ENCODE peak calls at places on chromosomes 13 and 19, in four cellular contexts. M is A549, Z is ovary, U is neural progenitor cell. T is an unnamed sample.

GRCh38 chr13:70253834-70254233 is 145.6 kb upstream of the KLHL1 start:
- DNase-seq in Z (no peak), M (no peak), U (no peak), T (no peak)

GRCh38 chr13:40388617-40389016 is 277.8 kb downstream of the FOXO1 start:
- DNase-seq in U (no peak), M (no peak), Z (no peak), T (no peak)

GRCh38 chr13:98751397-98752110 is 918 bp downstream of the SLC15A1 start:
- DNase-seq in M (peak; percentile 9), U (peak; percentile 43), Z (no peak), T (no peak)

GRCh38 chr19:572891-573825 is 762 bp downstream of the BSG start:
- DNase-seq in M (peak; percentile 47), Z (peak; percentile 79), U (peak; percentile 78), T (peak; percentile 59)

GRCh38 chr13:50124536-50125305 is 109.5 kb downstream of the KCNRG start:
- DNase-seq in U (peak; percentile 85), M (peak; percentile 54), Z (peak; percentile 94), T (peak; percentile 95)

GRCh38 chr19:655691-656090 is 7.3 kb downstream of the RNF126 start:
- DNase-seq in M (no peak), Z (no peak), U (no peak), T (no peak)

GRCh38 chr19:8334458-8335342 is 8.4 kb downstream of the KANK3 start:
- DNase-seq in U (peak; percentile 95), Z (peak; percentile 56), M (peak; percentile 84), T (peak; percentile 63)

GRCh38 chr13:101309014-101309619 is 107.2 kb downstream of the NALCN start:
- DNase-seq in U (no peak), M (no peak), Z (no peak), T (no peak)

GRCh38 chr19:54448037-54448773 is 794 bp upstream of the LENG8 start:
- DNase-seq in U (peak; percentile 75), Z (peak; percentile 82), M (peak; percentile 73), T (peak; percentile 81)

GRCh38 chr19:10270616-10271394 is at the start of gene ICAM1:
- DNase-seq in M (no peak), Z (peak; percentile 71), U (peak; percentile 71), T (peak; percentile 78)

GRCh38 chr19:52331757-52332156 is 4.3 kb upstream of the ZNF610 start:
- DNase-seq in U (no peak), M (no peak), Z (no peak), T (no peak)

GRCh38 chr13:71864981-71865857 is 1.8 kb downstream of the DACH1 start:
- DNase-seq in M (no peak), U (peak; percentile 68), Z (peak; percentile 11), T (peak; percentile 22)

GRCh38 chr13:34515201-34515600 is 426.9 kb upstream of the NBEA start:
- DNase-seq in U (no peak), Z (no peak), M (no peak), T (no peak)

GRCh38 chr19:17491287-17491686 is 20.2 kb upstream of the PGLS start:
- DNase-seq in U (no peak), M (no peak), Z (no peak), T (no peak)

GRCh38 chr13:110062077-110062776 is 244.7 kb downstream of the COL4A1 start:
- DNase-seq in U (no peak), M (no peak), Z (no peak), T (no peak)

GRCh38 chr13:67776171-67776570 is 546.0 kb upstream of the PCDH9 start:
- DNase-seq in Z (no peak), M (no peak), U (no peak), T (no peak)

GRCh38 chr13:41137951-41138350 is 5.3 kb upstream of the KBTBD6 start:
- DNase-seq in Z (no peak), U (no peak), M (peak; percentile 7), T (no peak)

GRCh38 chr13:48448963-48449614 is 36.2 kb upstream of the LPAR6 start:
- DNase-seq in U (no peak), Z (no peak), M (no peak), T (no peak)

GRCh38 chr13:113322890-113323651 is 26.0 kb downstream of the LAMP1 start:
- DNase-seq in M (no peak), U (no peak), Z (no peak), T (no peak)

GRCh38 chr19:48308695-48309586 is 16.4 kb upstream of the EMP3 start:
- DNase-seq in Z (no peak), U (peak; percentile 55), M (peak; percentile 56), T (peak; percentile 62)

GRCh38 chr19:51407631-51408131 is 9.8 kb downstream of the SIGLEC10 start:
- DNase-seq in Z (no peak), M (peak; percentile 72), U (peak; percentile 68), T (peak; percentile 60)

GRCh38 chr19:10551698-10552301 is 8.1 kb downstream of the ATG4D start:
- DNase-seq in M (peak; percentile 72), U (no peak), Z (no peak), T (no peak)

GRCh38 chr13:95624020-95624419 is 20.5 kb downstream of the DZIP1 start:
- DNase-seq in Z (no peak), U (peak; percentile 70), M (peak; percentile 52), T (no peak)

GRCh38 chr13:60267498-60268202 is 103.9 kb upstream of the DIAPH3 start:
- DNase-seq in U (peak; percentile 40), Z (no peak), M (peak; percentile 2), T (peak; percentile 54)

GRCh38 chr19:18762125-18763023 is 28.7 kb downstream of the COMP start:
- DNase-seq in M (no peak), Z (peak; percentile 74), U (no peak), T (peak; percentile 74)

GRCh38 chr13:93217701-93218100 is 8.9 kb upstream of the GPC6 start:
- DNase-seq in M (no peak), Z (no peak), U (no peak), T (no peak)

GRCh38 chr13:112638919-112639318 is 50.9 kb upstream of the ATP11A start:
- DNase-seq in U (no peak), Z (no peak), M (no peak), T (no peak)

GRCh38 chr19:12801466-12802266 is at the start of the genes PRDX2 and THSD8:
- DNase-seq in M (no peak), Z (peak; percentile 88), U (peak; percentile 93), T (peak; percentile 83)
- TF ChIP-seq CTCF in M (no peak), Z (no peak), U (no peak), T (peak; percentile 5)

DNA sequence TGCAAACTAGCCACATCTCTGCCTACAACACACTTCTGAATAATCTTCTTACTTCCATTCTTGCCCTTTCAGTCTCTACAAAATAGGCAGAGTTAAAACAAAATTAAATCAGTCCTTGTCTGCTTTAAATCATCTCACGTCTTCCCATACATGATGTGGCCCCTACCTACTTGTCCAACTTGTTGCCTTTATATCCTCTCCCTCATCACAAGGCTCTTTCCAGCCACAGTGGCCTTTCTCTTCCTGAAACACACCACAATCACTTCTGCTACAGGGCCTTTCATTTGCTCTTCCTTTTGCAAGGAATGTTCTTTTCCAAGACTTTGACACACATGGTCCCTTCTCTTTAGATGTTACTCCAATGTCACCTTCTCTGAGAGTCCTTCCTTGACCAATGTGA is 1.7 kb downstream of the RBM26 start:
- DNase-seq in U (peak; percentile 15), M (no peak), Z (no peak), T (no peak)
- H3K27ac ChIP-seq in U (no peak overlapping the region), M (peak overlapping the region; percentile 100), Z (no peak overlapping the region), T (no peak overlapping the region)

GRCh38 chr19:45569619-45570421 is 14.8 kb downstream of the OPA3 start:
- DNase-seq in U (peak; percentile 80), Z (no peak), M (peak; percentile 76), T (peak; percentile 65)
- TF ChIP-seq CTCF in U (peak; percentile 89), Z (no peak), M (peak; percentile 78), T (peak; percentile 35)

DNA sequence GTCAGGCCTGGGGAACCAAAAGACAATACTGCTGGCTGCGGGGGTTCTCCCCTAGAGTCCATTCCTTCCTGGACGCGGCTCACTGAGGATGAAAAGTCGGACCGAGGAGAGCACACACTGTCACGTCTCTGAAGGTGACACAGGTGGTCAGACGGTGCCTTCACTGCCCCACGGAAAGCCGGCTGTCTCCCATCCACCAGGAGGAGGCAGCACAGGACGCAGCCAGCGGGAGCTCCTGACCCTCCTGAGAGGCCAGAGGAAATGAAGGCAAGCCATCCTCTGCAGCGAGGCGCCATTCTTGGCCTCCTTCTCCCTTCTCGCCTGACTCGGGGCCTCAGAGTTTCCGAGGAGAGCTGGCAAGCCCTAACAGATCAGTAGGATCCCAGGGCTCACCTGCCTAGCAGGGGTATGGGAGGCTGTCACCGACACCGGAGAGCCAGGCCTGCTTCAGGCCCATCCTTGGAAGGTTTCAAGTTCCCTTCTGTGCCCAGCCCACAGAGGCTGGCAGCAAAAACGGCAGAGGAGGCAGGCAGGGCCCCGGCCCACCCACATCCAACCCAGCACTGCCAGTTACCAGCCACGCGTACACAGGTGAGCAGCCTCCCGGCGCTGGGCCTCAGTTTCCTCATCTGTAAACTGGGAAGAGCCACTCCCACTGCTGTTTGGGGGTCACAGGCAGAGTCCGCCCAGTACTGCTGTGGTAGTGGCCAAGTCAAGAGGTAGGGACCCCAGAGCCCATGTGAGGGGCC is 4.5 kb downstream of the REXO1 start:
- DNase-seq in M (no peak), U (peak; percentile 38), Z (no peak), T (no peak)
- H3K27ac ChIP-seq in M (no peak overlapping the region), U (no peak overlapping the region), Z (no peak overlapping the region), T (peak overlapping the region; percentile 50)

GRCh38 chr13:42836930-42837329 is 55.5 kb downstream of the FAM216B start:
- DNase-seq in M (peak; percentile 9), Z (no peak), U (peak; percentile 25), T (peak; percentile 36)
- TF ChIP-seq CTCF in M (no peak), Z (no peak), U (peak; percentile 37), T (no peak)

GRCh38 chr13:26226209-26226608 is 4.1 kb upstream of the RNF6 start:
- DNase-seq in Z (no peak), M (no peak), U (no peak), T (no peak)
- H3K27ac ChIP-seq in Z (no peak overlapping the region), M (no peak overlapping the region), U (no peak overlapping the region), T (no peak overlapping the region)

DNA sequence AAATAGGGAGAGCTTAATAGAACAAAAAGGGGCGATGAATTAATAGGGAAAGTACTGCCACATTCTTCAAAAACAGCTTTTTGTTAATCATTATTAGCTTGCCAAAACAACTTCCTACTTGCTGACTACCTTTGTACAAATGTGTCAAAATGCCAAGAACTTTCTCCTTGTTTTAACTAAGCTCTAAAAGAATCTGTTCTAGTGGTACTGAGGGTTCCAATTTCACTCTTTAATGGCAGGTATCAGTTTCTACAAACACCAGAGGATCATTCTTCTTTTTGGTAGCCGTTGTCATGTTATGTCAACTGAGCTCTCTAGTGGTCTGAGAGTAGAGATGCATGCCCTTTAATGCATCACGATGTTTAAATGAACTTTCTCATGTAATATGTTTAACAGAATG is 29.4 kb upstream of the FBXL3 start:
- DNase-seq in U (no peak), Z (no peak), M (no peak), T (no peak)
- TF ChIP-seq CTCF in U (peak; percentile 10), Z (no peak), M (no peak), T (no peak)